ENCODE peak calls at places on chromosome 7, in six cellular contexts. One of them, this sample, is unnamed.

GRCh38 chr7:152527610-152528032 is 91.8 kb upstream of the KMT2C start:
- DNase-seq in neural crest cell: no peak
- DNase-seq in pancreas: peak
- DNase-seq in upper lobe of left lung: no peak
- DNase-seq in OCI-LY7: no peak
- DNase-seq in epithelial cell of esophagus: no peak
- DNase-seq in this sample: no peak

GRCh38 chr7:2687338-2687869 is 598 bp upstream of the AMZ1 start:
- DNase-seq in pancreas: no peak
- DNase-seq in neural crest cell: no peak
- DNase-seq in epithelial cell of esophagus: no peak
- DNase-seq in upper lobe of left lung: no peak
- DNase-seq in OCI-LY7: no peak
- DNase-seq in this sample: no peak

GRCh38 chr7:24378871-24379608 is 95.0 kb downstream of the NPY start:
- DNase-seq in epithelial cell of esophagus: peak
- DNase-seq in neural crest cell: no peak
- DNase-seq in pancreas: peak
- DNase-seq in OCI-LY7: no peak
- DNase-seq in upper lobe of left lung: peak
- DNase-seq in this sample: no peak

GRCh38 chr7:41438919-41439882 is 263.7 kb downstream of the INHBA start:
- DNase-seq in pancreas: no peak
- DNase-seq in upper lobe of left lung: no peak
- DNase-seq in neural crest cell: no peak
- DNase-seq in epithelial cell of esophagus: no peak
- DNase-seq in OCI-LY7: no peak
- DNase-seq in this sample: no peak

GRCh38 chr7:48180981-48181380 is 9.7 kb downstream of the ABCA13 start:
- DNase-seq in OCI-LY7: no peak
- DNase-seq in neural crest cell: no peak
- DNase-seq in epithelial cell of esophagus: peak
- DNase-seq in upper lobe of left lung: no peak
- DNase-seq in pancreas: no peak
- DNase-seq in this sample: no peak

GRCh38 chr7:45080958-45081669 is 7.7 kb downstream of the NACAD start:
- DNase-seq in upper lobe of left lung: peak
- DNase-seq in OCI-LY7: no peak
- DNase-seq in pancreas: no peak
- DNase-seq in neural crest cell: no peak
- DNase-seq in epithelial cell of esophagus: no peak
- DNase-seq in this sample: no peak

GRCh38 chr7:105413887-105414437 is 25.2 kb upstream of the SRPK2 start:
- DNase-seq in upper lobe of left lung: no peak
- DNase-seq in neural crest cell: no peak
- DNase-seq in OCI-LY7: no peak
- DNase-seq in epithelial cell of esophagus: no peak
- DNase-seq in pancreas: no peak
- DNase-seq in this sample: no peak

GRCh38 chr7:156014201-156014600 is 201.9 kb upstream of the SHH start:
- DNase-seq in upper lobe of left lung: no peak
- DNase-seq in epithelial cell of esophagus: no peak
- DNase-seq in neural crest cell: no peak
- DNase-seq in pancreas: no peak
- DNase-seq in OCI-LY7: no peak
- DNase-seq in this sample: no peak

GRCh38 chr7:151689196-151689971 is 169.7 kb upstream of the RHEB start:
- DNase-seq in OCI-LY7: no peak
- DNase-seq in neural crest cell: no peak
- DNase-seq in epithelial cell of esophagus: peak
- DNase-seq in upper lobe of left lung: peak
- DNase-seq in pancreas: peak
- DNase-seq in this sample: no peak

GRCh38 chr7:115476666-115477065 is 553.9 kb downstream of the TFEC start:
- DNase-seq in neural crest cell: no peak
- DNase-seq in OCI-LY7: no peak
- DNase-seq in pancreas: no peak
- DNase-seq in epithelial cell of esophagus: no peak
- DNase-seq in upper lobe of left lung: no peak
- DNase-seq in this sample: no peak

GRCh38 chr7:4959356-4959755 is 369 bp upstream of the MMD2 start:
- DNase-seq in pancreas: no peak
- DNase-seq in OCI-LY7: no peak
- DNase-seq in neural crest cell: no peak
- DNase-seq in epithelial cell of esophagus: no peak
- DNase-seq in upper lobe of left lung: no peak
- DNase-seq in this sample: no peak

GRCh38 chr7:45082031-45082830 is 6.5 kb downstream of the NACAD start:
- DNase-seq in OCI-LY7: no peak
- DNase-seq in epithelial cell of esophagus: no peak
- DNase-seq in pancreas: no peak
- DNase-seq in upper lobe of left lung: no peak
- DNase-seq in neural crest cell: no peak
- DNase-seq in this sample: no peak

GRCh38 chr7:5591547-5591899 is 167.9 kb upstream of the TNRC18 start:
- DNase-seq in neural crest cell: no peak
- DNase-seq in pancreas: no peak
- DNase-seq in epithelial cell of esophagus: no peak
- DNase-seq in upper lobe of left lung: peak
- DNase-seq in OCI-LY7: no peak
- DNase-seq in this sample: no peak

GRCh38 chr7:25260862-25261454 is 32.7 kb upstream of the NPVF start:
- DNase-seq in upper lobe of left lung: no peak
- DNase-seq in OCI-LY7: peak
- DNase-seq in pancreas: no peak
- DNase-seq in epithelial cell of esophagus: peak
- DNase-seq in neural crest cell: no peak
- DNase-seq in this sample: no peak

GRCh38 chr7:113404245-113404644 is 285.9 kb upstream of the SMIM30 start:
- DNase-seq in epithelial cell of esophagus: peak
- DNase-seq in OCI-LY7: peak
- DNase-seq in pancreas: no peak
- DNase-seq in upper lobe of left lung: no peak
- DNase-seq in neural crest cell: no peak
- DNase-seq in this sample: no peak

GRCh38 chr7:150981644-150982043 is 3.5 kb upstream of the KCNH2 start:
- DNase-seq in pancreas: no peak
- DNase-seq in upper lobe of left lung: no peak
- DNase-seq in OCI-LY7: no peak
- DNase-seq in epithelial cell of esophagus: no peak
- DNase-seq in neural crest cell: no peak
- DNase-seq in this sample: no peak

GRCh38 chr7:6071406-6071805 is 40.2 kb downstream of the ANKRD61 start:
- DNase-seq in epithelial cell of esophagus: no peak
- DNase-seq in upper lobe of left lung: no peak
- DNase-seq in OCI-LY7: peak
- DNase-seq in pancreas: no peak
- DNase-seq in neural crest cell: no peak
- DNase-seq in this sample: no peak

GRCh38 chr7:74306737-74307469 is 17.7 kb downstream of the CLIP2 start:
- DNase-seq in epithelial cell of esophagus: peak
- DNase-seq in neural crest cell: peak
- DNase-seq in upper lobe of left lung: no peak
- DNase-seq in OCI-LY7: no peak
- DNase-seq in pancreas: peak
- DNase-seq in this sample: no peak

GRCh38 chr7:91876391-91877133 is 3.9 kb downstream of the MTERF1 start:
- DNase-seq in pancreas: no peak
- DNase-seq in upper lobe of left lung: no peak
- DNase-seq in epithelial cell of esophagus: peak
- DNase-seq in OCI-LY7: no peak
- DNase-seq in neural crest cell: no peak
- DNase-seq in this sample: no peak

GRCh38 chr7:24888653-24889052 is 91.3 kb downstream of the OSBPL3 start:
- DNase-seq in neural crest cell: no peak
- DNase-seq in OCI-LY7: no peak
- DNase-seq in upper lobe of left lung: no peak
- DNase-seq in pancreas: no peak
- DNase-seq in epithelial cell of esophagus: no peak
- DNase-seq in this sample: no peak

GRCh38 chr7:156969972-156970420 is 20.5 kb downstream of the NOM1 start:
- DNase-seq in OCI-LY7: peak
- DNase-seq in neural crest cell: no peak
- DNase-seq in pancreas: no peak
- DNase-seq in epithelial cell of esophagus: peak
- DNase-seq in upper lobe of left lung: no peak
- DNase-seq in this sample: no peak

GRCh38 chr7:157612664-157613561 is 276.1 kb downstream of the DNAJB6 start:
- DNase-seq in neural crest cell: no peak
- DNase-seq in epithelial cell of esophagus: no peak
- DNase-seq in OCI-LY7: no peak
- DNase-seq in upper lobe of left lung: peak
- DNase-seq in pancreas: no peak
- DNase-seq in this sample: peak

GRCh38 chr7:33050425-33051318 is 11.9 kb downstream of the NT5C3A start:
- DNase-seq in neural crest cell: no peak
- DNase-seq in OCI-LY7: peak
- DNase-seq in upper lobe of left lung: no peak
- DNase-seq in epithelial cell of esophagus: peak
- DNase-seq in pancreas: no peak
- DNase-seq in this sample: no peak

DNA sequence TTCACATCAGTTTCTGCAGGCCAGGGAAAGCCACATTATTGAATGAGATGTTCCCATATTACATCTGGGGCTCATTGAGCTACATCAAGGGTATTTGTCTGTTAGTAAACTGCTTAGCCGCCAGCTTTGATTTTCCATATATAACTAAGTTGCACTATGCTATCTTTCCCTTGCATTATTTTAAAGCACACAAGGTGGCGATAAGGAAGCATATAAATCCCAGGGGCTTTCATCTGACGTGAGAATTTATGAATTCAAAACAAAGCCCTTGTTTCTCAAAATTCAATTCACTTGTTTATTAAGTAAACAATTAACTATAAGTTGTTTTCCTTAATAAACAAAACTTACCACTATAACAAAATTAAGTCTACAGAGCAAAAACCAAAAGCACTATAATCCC is 334.1 kb upstream of the TPK1 start:
- DNase-seq in epithelial cell of esophagus: peak
- DNase-seq in OCI-LY7: peak
- DNase-seq in upper lobe of left lung: no peak
- DNase-seq in pancreas: no peak
- DNase-seq in neural crest cell: no peak
- DNase-seq in this sample: no peak
- TF ChIP-seq CTCF in epithelial cell of esophagus: no peak
- TF ChIP-seq CTCF in OCI-LY7: peak
- TF ChIP-seq CTCF in upper lobe of left lung: no peak
- TF ChIP-seq CTCF in pancreas: no peak
- TF ChIP-seq CTCF in neural crest cell: peak
- TF ChIP-seq CTCF in this sample: no peak

GRCh38 chr7:138243430-138243829 is 167.2 kb downstream of the AKR1D1 start:
- DNase-seq in neural crest cell: peak
- DNase-seq in OCI-LY7: no peak
- DNase-seq in epithelial cell of esophagus: peak
- DNase-seq in upper lobe of left lung: no peak
- DNase-seq in pancreas: peak
- DNase-seq in this sample: no peak
- TF ChIP-seq CTCF in neural crest cell: no peak
- TF ChIP-seq CTCF in OCI-LY7: no peak
- TF ChIP-seq CTCF in epithelial cell of esophagus: no peak
- TF ChIP-seq CTCF in upper lobe of left lung: no peak
- TF ChIP-seq CTCF in pancreas: no peak
- TF ChIP-seq CTCF in this sample: no peak

DNA sequence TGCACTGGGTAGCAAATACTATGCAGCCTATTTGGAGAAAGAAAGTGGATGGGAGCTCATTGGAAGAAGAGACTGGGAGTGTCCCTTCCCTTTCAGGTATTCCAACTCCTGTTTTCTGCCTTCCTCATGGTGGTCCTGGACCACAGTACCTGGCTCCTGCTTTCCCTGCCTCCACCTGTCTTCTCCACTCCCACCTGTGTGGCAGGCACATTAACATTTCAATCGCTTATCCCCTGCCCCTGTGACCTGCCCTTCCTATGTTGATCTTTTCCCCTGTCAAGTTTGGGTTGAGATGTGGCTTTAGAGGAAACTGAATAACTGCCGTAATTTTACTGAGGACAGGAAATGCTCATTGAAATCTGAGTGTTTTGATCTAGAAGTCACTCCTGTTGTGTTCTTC is 415.8 kb upstream of the PODXL start:
- DNase-seq in upper lobe of left lung: no peak
- DNase-seq in pancreas: no peak
- DNase-seq in epithelial cell of esophagus: no peak
- DNase-seq in neural crest cell: no peak
- DNase-seq in OCI-LY7: no peak
- DNase-seq in this sample: no peak
- TF ChIP-seq CTCF in upper lobe of left lung: no peak
- TF ChIP-seq CTCF in pancreas: no peak
- TF ChIP-seq CTCF in epithelial cell of esophagus: no peak
- TF ChIP-seq CTCF in neural crest cell: no peak
- TF ChIP-seq CTCF in OCI-LY7: no peak
- TF ChIP-seq CTCF in this sample: no peak

GRCh38 chr7:57426629-57427003 is 23.4 kb upstream of the ZNF716 start:
- DNase-seq in neural crest cell: no peak
- DNase-seq in pancreas: no peak
- DNase-seq in OCI-LY7: no peak
- DNase-seq in upper lobe of left lung: no peak
- DNase-seq in epithelial cell of esophagus: no peak
- DNase-seq in this sample: no peak
- TF ChIP-seq CTCF in neural crest cell: no peak
- TF ChIP-seq CTCF in pancreas: no peak
- TF ChIP-seq CTCF in OCI-LY7: no peak
- TF ChIP-seq CTCF in upper lobe of left lung: no peak
- TF ChIP-seq CTCF in epithelial cell of esophagus: no peak
- TF ChIP-seq CTCF in this sample: no peak

GRCh38 chr7:81886211-81886764 is 116.4 kb upstream of the HGF start:
- DNase-seq in epithelial cell of esophagus: no peak
- DNase-seq in neural crest cell: no peak
- DNase-seq in OCI-LY7: no peak
- DNase-seq in upper lobe of left lung: no peak
- DNase-seq in pancreas: no peak
- DNase-seq in this sample: no peak

GRCh38 chr7:81877890-81878289 is 108.0 kb upstream of the HGF start:
- DNase-seq in neural crest cell: no peak
- DNase-seq in upper lobe of left lung: no peak
- DNase-seq in pancreas: no peak
- DNase-seq in epithelial cell of esophagus: no peak
- DNase-seq in OCI-LY7: no peak
- DNase-seq in this sample: no peak

GRCh38 chr7:81884817-81885216 is 115.0 kb upstream of the HGF start:
- DNase-seq in neural crest cell: no peak
- DNase-seq in pancreas: no peak
- DNase-seq in upper lobe of left lung: no peak
- DNase-seq in OCI-LY7: no peak
- DNase-seq in epithelial cell of esophagus: no peak
- DNase-seq in this sample: no peak

GRCh38 chr7:81883801-81884393 is 114.0 kb upstream of the HGF start:
- DNase-seq in pancreas: no peak
- DNase-seq in epithelial cell of esophagus: no peak
- DNase-seq in upper lobe of left lung: no peak
- DNase-seq in neural crest cell: no peak
- DNase-seq in OCI-LY7: no peak
- DNase-seq in this sample: no peak

GRCh38 chr7:81882086-81882485 is 112.2 kb upstream of the HGF start:
- DNase-seq in neural crest cell: no peak
- DNase-seq in upper lobe of left lung: no peak
- DNase-seq in pancreas: no peak
- DNase-seq in epithelial cell of esophagus: no peak
- DNase-seq in OCI-LY7: no peak
- DNase-seq in this sample: no peak
- TF ChIP-seq CTCF in neural crest cell: no peak
- TF ChIP-seq CTCF in upper lobe of left lung: no peak
- TF ChIP-seq CTCF in pancreas: no peak
- TF ChIP-seq CTCF in epithelial cell of esophagus: no peak
- TF ChIP-seq CTCF in OCI-LY7: no peak
- TF ChIP-seq CTCF in this sample: no peak